ENCODE peak calls at places on chromosome 11, in nine cellular contexts. R is AG10803, T is omental fat pad, P is ascending aorta, I is glutamatergic neuron, C is NB4, N is tibial nerve, J is Calu3, M is AG04449. V is an unnamed sample.

GRCh38 chr11:102513869-102514268 is 16.7 kb downstream of the MMP7 start:
- DNase-seq in J (no peak), C (no peak), T (no peak), I (no peak), P (no peak), N (peak), M (no peak), R (peak), V (no peak)

GRCh38 chr11:14458377-14458776 is 41.2 kb downstream of the COPB1 start:
- DNase-seq in C (no peak), J (no peak), I (no peak), N (no peak), T (no peak), M (no peak), P (no peak), R (no peak), V (no peak)

GRCh38 chr11:132448334-132448995 is 1078.0 kb downstream of the NTM start:
- DNase-seq in C (no peak), J (no peak), I (no peak), N (no peak), M (no peak), P (no peak), R (peak), T (no peak), V (no peak)

GRCh38 chr11:10139656-10140055 is 154.4 kb downstream of the SBF2 start:
- DNase-seq in C (no peak), P (no peak), N (no peak), J (peak), T (no peak), M (peak), R (peak), I (no peak), V (no peak)

GRCh38 chr11:65452806-65453490 is 30.4 kb downstream of the NEAT1 start:
- DNase-seq in P (peak), M (no peak), I (no peak), J (no peak), T (no peak), R (peak), N (peak), C (no peak), V (no peak)

GRCh38 chr11:102599642-102600261 is 25.4 kb downstream of the MMP20 start:
- DNase-seq in R (peak), M (peak), N (no peak), T (no peak), P (no peak), C (peak), I (no peak), J (peak), V (peak)

GRCh38 chr11:77865805-77866204 is 44.9 kb downstream of the AAMDC start:
- DNase-seq in J (no peak), I (no peak), T (no peak), N (no peak), P (no peak), C (no peak), R (peak), M (no peak), V (no peak)

GRCh38 chr11:128302425-128303186 is 284.8 kb downstream of the ETS1 start:
- DNase-seq in P (no peak), C (no peak), T (no peak), N (no peak), R (no peak), M (no peak), J (no peak), I (no peak), V (no peak)

GRCh38 chr11:70323811-70324210 is 53.3 kb downstream of the PPFIA1 start:
- DNase-seq in R (no peak), T (no peak), I (no peak), P (no peak), C (no peak), N (no peak), M (no peak), J (no peak), V (no peak)

GRCh38 chr11:65103476-65103875 is 7.5 kb downstream of the VPS51 start:
- DNase-seq in M (no peak), N (no peak), J (no peak), T (no peak), P (no peak), R (no peak), I (no peak), C (no peak), V (no peak)

GRCh38 chr11:28964811-28965210 is 856.6 kb downstream of the METTL15 start:
- DNase-seq in T (no peak), C (no peak), P (no peak), I (no peak), R (peak), J (no peak), N (no peak), M (peak), V (no peak)

GRCh38 chr11:35014352-35014751 is 97.9 kb downstream of the PDHX start:
- DNase-seq in R (peak), M (peak), P (no peak), C (no peak), J (no peak), N (no peak), T (no peak), I (no peak), V (no peak)

GRCh38 chr11:60918251-60918940 is 4.4 kb downstream of the TMEM109 start:
- DNase-seq in R (no peak), T (no peak), M (no peak), I (no peak), P (no peak), J (no peak), C (peak), N (no peak), V (no peak)

GRCh38 chr11:70703141-70704052 is 305.1 kb downstream of the CTTN start:
- DNase-seq in T (no peak), M (no peak), R (no peak), C (no peak), P (no peak), N (no peak), J (no peak), I (no peak), V (no peak)

GRCh38 chr11:15816270-15816871 is 540.0 kb downstream of the SOX6 start:
- DNase-seq in T (no peak), I (no peak), N (no peak), M (peak), P (peak), R (peak), J (peak), C (no peak), V (no peak)

GRCh38 chr11:18203723-18204122 is 31.1 kb downstream of the MRGPRX4 start:
- DNase-seq in R (no peak), T (no peak), N (no peak), C (peak), J (peak), P (no peak), I (peak), M (no peak), V (peak)

GRCh38 chr11:44574620-44575287 is 9.3 kb downstream of the CD82 start:
- DNase-seq in I (no peak), R (peak), C (peak), T (no peak), N (no peak), M (peak), P (no peak), J (peak), V (no peak)

GRCh38 chr11:126971305-126971704 is 29.3 kb downstream of the KIRREL3 start:
- DNase-seq in R (no peak), T (no peak), P (no peak), M (no peak), I (no peak), N (no peak), C (no peak), J (no peak), V (no peak)

GRCh38 chr11:109864161-109864661 is 229.0 kb upstream of the ZC3H12C start:
- DNase-seq in M (no peak), R (peak), C (no peak), N (no peak), J (no peak), T (no peak), P (no peak), I (no peak), V (peak)

GRCh38 chr11:60878245-60879101 is 11.1 kb downstream of the ZP1 start:
- DNase-seq in M (no peak), I (no peak), N (no peak), T (no peak), P (peak), J (no peak), R (no peak), C (no peak), V (no peak)

GRCh38 chr11:13897606-13898276 is 64.8 kb upstream of the SPON1 start:
- DNase-seq in C (no peak), N (no peak), M (no peak), J (no peak), I (no peak), T (no peak), P (no peak), R (no peak), V (no peak)

GRCh38 chr11:47400813-47401279 is 7.5 kb upstream of the SLC39A13 start:
- DNase-seq in C (peak), I (no peak), T (no peak), N (no peak), P (no peak), R (no peak), J (no peak), M (no peak), V (no peak)

GRCh38 chr11:120182790-120183491 is 27.9 kb upstream of the OAF start:
- DNase-seq in R (no peak), C (peak), J (no peak), N (no peak), T (peak), M (no peak), P (peak), I (peak), V (no peak)

GRCh38 chr11:67418476-67419281 is 3.2 kb downstream of the CARNS1 start:
- DNase-seq in C (no peak), R (no peak), J (no peak), P (no peak), N (no peak), M (no peak), I (no peak), T (no peak), V (no peak)

GRCh38 chr11:56140151-56140661 is at the start of gene OR8J3:
- DNase-seq in C (no peak), N (no peak), T (no peak), M (no peak), P (no peak), J (no peak), I (no peak), R (no peak), V (no peak)

GRCh38 chr11:59144096-59144495 is 1.4 kb downstream of the FAM111A start:
- DNase-seq in M (no peak), J (no peak), I (no peak), R (no peak), T (no peak), N (no peak), C (peak), P (no peak), V (no peak)

DNA sequence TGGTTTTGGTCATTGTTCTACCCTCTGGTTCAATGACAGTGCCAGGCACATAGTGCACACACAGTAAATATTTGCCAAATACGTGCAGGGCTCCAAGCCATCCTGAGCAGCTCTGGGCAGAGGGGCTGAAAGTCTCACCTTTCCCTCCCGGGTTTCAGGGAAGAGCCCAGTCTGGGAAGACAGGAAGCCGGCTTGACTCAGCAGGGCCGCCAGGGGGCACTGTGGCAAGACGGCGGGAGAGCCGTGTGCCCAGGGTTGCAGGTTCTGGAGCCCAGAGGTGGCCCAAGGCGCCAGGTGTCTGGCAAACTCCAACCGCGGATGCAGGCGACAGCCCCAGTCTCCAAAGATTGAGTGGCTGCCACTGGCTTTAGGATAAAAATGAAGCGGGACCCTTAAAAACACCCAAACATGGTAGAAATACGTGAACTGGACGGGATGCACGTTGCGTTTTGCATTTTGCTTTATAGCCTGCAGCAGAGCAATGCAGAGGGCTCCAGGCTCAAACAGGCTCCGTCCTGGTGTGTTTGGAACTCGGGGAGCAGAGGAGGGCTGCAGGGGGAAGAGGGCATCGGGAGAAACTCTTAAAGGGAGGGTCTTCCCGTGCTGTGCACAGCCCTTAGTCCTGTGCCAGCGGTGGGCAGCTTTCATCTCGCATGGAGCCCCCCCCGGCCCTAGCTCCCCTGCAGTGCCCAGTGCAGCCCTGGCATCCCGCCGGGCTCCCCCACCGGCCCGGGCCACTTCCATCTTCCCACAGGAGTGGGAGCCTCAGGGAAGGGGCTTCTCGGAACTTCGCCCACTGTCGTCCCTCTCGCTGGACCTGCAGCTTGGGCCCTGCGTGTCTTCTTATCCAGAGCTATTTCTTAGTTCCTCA is 10.7 kb downstream of the KRTAP5-5 start:
- DNase-seq in P (peak), M (no peak), N (no peak), T (no peak), J (peak), R (no peak), C (peak), I (peak), V (peak)
- TF ChIP-seq CTCF in P (peak), M (peak), N (peak), T (no peak), J (peak), R (peak), C (peak), I (peak), V (peak)

GRCh38 chr11:75482310-75482606 is 43.5 kb downstream of the GDPD5 start:
- DNase-seq in N (no peak), R (no peak), T (no peak), C (no peak), I (no peak), M (no peak), P (no peak), J (no peak), V (no peak)
- TF ChIP-seq CTCF in N (no peak), R (no peak), T (no peak), C (no peak), I (no peak), M (no peak), P (no peak), J (no peak), V (no peak)

GRCh38 chr11:850777-851762 is 8.4 kb downstream of the TSPAN4 start:
- DNase-seq in P (no peak), M (no peak), R (no peak), C (no peak), J (no peak), I (peak), N (no peak), T (no peak), V (no peak)
- TF ChIP-seq CTCF in P (no peak), M (no peak), R (no peak), C (no peak), J (no peak), I (no peak), N (no peak), T (no peak), V (peak)

GRCh38 chr11:105573091-105573490 is 36.8 kb upstream of the GRIA4 start:
- DNase-seq in I (no peak), T (no peak), P (no peak), R (no peak), M (no peak), C (no peak), J (no peak), N (no peak), V (no peak)

GRCh38 chr11:105582497-105582896 is 27.4 kb upstream of the GRIA4 start:
- DNase-seq in P (no peak), J (no peak), C (no peak), T (no peak), N (no peak), M (no peak), I (no peak), R (no peak), V (no peak)

GRCh38 chr11:105579111-105579510 is 30.8 kb upstream of the GRIA4 start:
- DNase-seq in T (no peak), I (no peak), N (no peak), J (no peak), C (no peak), R (no peak), M (no peak), P (no peak), V (no peak)

GRCh38 chr11:105577645-105578044 is 32.2 kb upstream of the GRIA4 start:
- DNase-seq in J (no peak), R (no peak), N (no peak), P (no peak), I (no peak), M (no peak), C (peak), T (no peak), V (no peak)
- TF ChIP-seq CTCF in J (no peak), R (no peak), N (no peak), P (no peak), I (no peak), M (no peak), C (no peak), T (no peak), V (no peak)

DNA sequence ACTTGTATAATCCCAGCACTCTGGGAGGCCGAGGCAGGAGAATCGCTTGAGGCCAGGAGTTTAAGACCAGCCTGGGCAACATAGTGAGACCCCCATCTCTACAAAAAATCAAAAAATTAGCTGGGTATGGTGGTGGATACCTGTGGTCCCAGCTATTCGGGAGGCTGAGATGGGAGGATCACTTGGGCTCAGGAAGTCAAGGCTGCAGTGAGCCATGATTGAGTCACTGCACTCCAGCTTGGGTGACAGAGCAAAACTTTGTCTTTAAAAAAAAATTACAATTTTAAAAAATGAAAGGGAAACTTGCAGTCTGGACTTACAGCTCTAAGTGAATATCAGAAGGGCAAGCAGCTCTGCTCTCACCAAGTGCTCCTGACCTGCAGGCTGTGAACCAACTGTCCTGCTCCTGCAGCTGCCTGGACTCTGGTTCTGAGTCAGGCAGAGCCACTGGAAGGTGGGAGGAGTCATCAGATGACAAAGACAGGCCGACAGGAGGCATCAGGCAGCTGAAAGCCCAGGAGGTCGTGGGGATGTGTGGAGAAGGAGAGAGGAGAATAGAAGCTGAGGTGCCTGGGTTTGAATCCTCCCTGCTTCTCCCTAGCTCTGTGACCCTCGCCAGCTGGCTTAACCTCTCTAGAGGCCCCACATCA is 9.6 kb downstream of the SMTNL1 start:
- DNase-seq in C (peak), N (no peak), R (peak), I (peak), P (no peak), M (no peak), J (no peak), T (no peak), V (peak)
- TF ChIP-seq CTCF in C (no peak), N (no peak), R (peak), I (no peak), P (no peak), M (peak), J (no peak), T (no peak), V (no peak)

GRCh38 chr11:33775064-33775807 is 916 bp upstream of the FBXO3 start:
- DNase-seq in N (no peak), M (no peak), C (no peak), R (no peak), T (no peak), P (no peak), J (no peak), I (no peak), V (no peak)
- TF ChIP-seq CTCF in N (no peak), M (no peak), C (no peak), R (no peak), T (no peak), P (no peak), J (no peak), I (no peak), V (no peak)

DNA sequence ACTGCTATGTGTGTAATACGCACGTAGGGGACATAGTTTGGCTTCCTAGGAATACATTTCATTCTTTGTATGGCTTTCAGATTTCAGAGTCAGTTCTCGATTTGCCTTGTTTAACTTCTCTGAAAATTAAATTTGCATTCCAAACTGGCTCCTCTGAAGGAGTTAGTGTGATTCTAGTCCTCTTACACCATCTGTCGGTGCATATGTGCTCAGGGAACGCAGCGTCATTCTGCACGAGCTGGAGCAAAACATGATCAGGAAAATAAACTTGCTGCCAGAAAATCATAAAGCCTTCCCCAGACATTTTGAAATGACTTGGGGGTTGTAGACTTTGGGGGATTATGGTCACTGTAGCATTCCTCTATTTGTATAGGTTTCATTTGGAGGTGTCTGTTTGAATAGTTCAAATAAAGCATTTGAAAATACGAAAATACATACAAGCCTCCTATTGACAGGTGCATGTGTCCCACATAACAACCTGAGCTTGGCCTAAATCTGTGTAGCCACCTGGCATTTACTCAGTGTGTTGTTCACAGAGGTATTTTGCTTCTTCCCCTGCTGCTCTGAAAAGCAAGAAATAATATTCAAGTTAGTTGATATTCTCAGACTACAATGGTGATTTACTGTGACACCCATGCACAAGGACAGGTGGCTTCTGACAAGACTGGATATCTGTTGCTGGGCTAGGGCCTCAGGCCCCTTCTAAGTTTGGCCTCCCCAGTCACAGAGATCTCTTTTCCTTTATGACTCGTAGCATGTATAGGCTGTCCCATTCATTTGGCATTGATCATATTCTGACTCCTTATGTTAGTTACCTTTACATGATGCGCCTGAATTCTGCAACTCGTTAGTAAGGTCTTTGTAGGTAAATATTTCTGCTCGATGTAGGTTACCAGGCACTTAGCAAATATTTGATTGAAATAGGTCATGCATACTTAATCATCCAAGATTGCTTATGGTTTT is 81.6 kb upstream of the SORL1-AS1 start:
- DNase-seq in N (no peak), J (no peak), C (no peak), M (no peak), R (peak), T (no peak), P (no peak), I (peak), V (no peak)
- TF ChIP-seq CTCF in N (peak), J (no peak), C (no peak), M (peak), R (peak), T (no peak), P (peak), I (no peak), V (no peak)

DNA sequence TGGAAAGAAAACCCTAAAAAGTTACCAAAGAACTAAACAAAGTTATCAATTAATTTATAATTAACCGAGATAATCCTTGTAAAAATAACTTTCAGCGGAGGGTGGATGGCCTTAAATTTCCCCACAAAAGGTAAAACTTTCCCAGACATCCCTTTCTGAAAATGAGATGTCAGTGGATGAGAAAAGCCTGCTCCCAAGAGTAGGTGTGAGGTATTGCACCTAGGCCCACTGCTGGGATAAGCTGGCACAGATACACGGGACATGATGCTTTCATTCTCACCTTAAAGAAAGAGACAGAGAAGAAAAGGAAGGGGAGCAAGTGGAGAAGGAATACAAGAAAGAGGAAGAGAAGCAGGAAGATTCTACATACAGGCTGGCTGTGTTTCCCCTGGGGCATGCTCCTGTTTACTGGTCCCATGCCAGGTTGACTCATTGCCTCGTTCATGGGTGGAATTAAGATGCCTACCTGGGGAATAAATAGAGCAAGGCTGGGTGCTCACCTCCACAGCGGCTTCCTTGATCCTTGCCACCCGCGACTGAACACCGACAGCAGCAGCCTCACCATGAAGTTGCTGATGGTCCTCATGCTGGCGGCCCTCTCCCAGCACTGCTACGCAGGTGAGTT is at the start of gene SCGB2A2:
- DNase-seq in P (no peak), N (no peak), R (no peak), M (no peak), J (peak), I (no peak), T (no peak), C (no peak), V (no peak)
- TF ChIP-seq CTCF in P (no peak), N (no peak), R (no peak), M (no peak), J (peak), I (no peak), T (no peak), C (no peak), V (no peak)

V was measured in GM10248.